ENCODE peak calls at places on chromosomes 13 and 19, in eight cellular contexts. One of them, this sample, is unnamed.
A peak's percentile ranks its signal among the peaks of the same experiment; 100 is the strongest.

GRCh38 chr19:55467236-55468053 is 2.9 kb upstream of the C19orf85 start:
- DNase-seq in psoas muscle: peak; percentile 83
- DNase-seq in neuronal stem cell: no peak
- DNase-seq in RWPE1: peak; percentile 61
- DNase-seq in Karpas-422: peak; percentile 91
- DNase-seq in AG04450: no peak
- DNase-seq in coronary artery: no peak
- DNase-seq in foreskin keratinocyte: peak; percentile 19
- DNase-seq in this sample: peak; percentile 64

GRCh38 chr19:13396256-13397080 is 109.8 kb downstream of the CACNA1A start:
- DNase-seq in psoas muscle: no peak
- DNase-seq in neuronal stem cell: peak; percentile 53
- DNase-seq in RWPE1: peak; percentile 47
- DNase-seq in Karpas-422: peak; percentile 76
- DNase-seq in AG04450: peak; percentile 33
- DNase-seq in coronary artery: no peak
- DNase-seq in foreskin keratinocyte: peak; percentile 36
- DNase-seq in this sample: peak; percentile 2

GRCh38 chr13:106446011-106446410 is 89.5 kb downstream of the EFNB2 start:
- DNase-seq in psoas muscle: no peak
- DNase-seq in neuronal stem cell: no peak
- DNase-seq in RWPE1: no peak
- DNase-seq in Karpas-422: no peak
- DNase-seq in AG04450: no peak
- DNase-seq in coronary artery: no peak
- DNase-seq in foreskin keratinocyte: no peak
- DNase-seq in this sample: no peak

GRCh38 chr13:48938308-48938943 is 37.3 kb upstream of the FNDC3A start:
- DNase-seq in psoas muscle: no peak
- DNase-seq in neuronal stem cell: no peak
- DNase-seq in RWPE1: no peak
- DNase-seq in Karpas-422: no peak
- DNase-seq in AG04450: no peak
- DNase-seq in coronary artery: no peak
- DNase-seq in foreskin keratinocyte: no peak
- DNase-seq in this sample: no peak

GRCh38 chr13:40680659-40681323 is 14.3 kb upstream of the FOXO1 start:
- DNase-seq in psoas muscle: no peak
- DNase-seq in neuronal stem cell: no peak
- DNase-seq in RWPE1: no peak
- DNase-seq in Karpas-422: no peak
- DNase-seq in AG04450: no peak
- DNase-seq in coronary artery: no peak
- DNase-seq in foreskin keratinocyte: no peak
- DNase-seq in this sample: no peak

GRCh38 chr19:57374179-57374578 is 10.8 kb downstream of the TRAPPC2B start:
- DNase-seq in psoas muscle: no peak
- DNase-seq in neuronal stem cell: no peak
- DNase-seq in RWPE1: no peak
- DNase-seq in Karpas-422: no peak
- DNase-seq in AG04450: no peak
- DNase-seq in coronary artery: no peak
- DNase-seq in foreskin keratinocyte: no peak
- DNase-seq in this sample: no peak

GRCh38 chr13:113669231-113669870 is 2.3 kb downstream of the GRK1 start:
- DNase-seq in psoas muscle: peak; percentile 40
- DNase-seq in neuronal stem cell: no peak
- DNase-seq in RWPE1: no peak
- DNase-seq in Karpas-422: no peak
- DNase-seq in AG04450: no peak
- DNase-seq in coronary artery: peak; percentile 38
- DNase-seq in foreskin keratinocyte: no peak
- DNase-seq in this sample: no peak

GRCh38 chr19:18020212-18021067 is 12.5 kb downstream of the ARRDC2 start:
- DNase-seq in psoas muscle: peak; percentile 99
- DNase-seq in neuronal stem cell: no peak
- DNase-seq in RWPE1: no peak
- DNase-seq in Karpas-422: no peak
- DNase-seq in AG04450: no peak
- DNase-seq in coronary artery: peak; percentile 98
- DNase-seq in foreskin keratinocyte: no peak
- DNase-seq in this sample: peak; percentile 88

GRCh38 chr19:2867025-2867991 is at the start of gene ZNF556:
- DNase-seq in psoas muscle: peak; percentile 77
- DNase-seq in neuronal stem cell: no peak
- DNase-seq in RWPE1: peak; percentile 62
- DNase-seq in Karpas-422: peak; percentile 87
- DNase-seq in AG04450: no peak
- DNase-seq in coronary artery: no peak
- DNase-seq in foreskin keratinocyte: no peak
- DNase-seq in this sample: no peak

GRCh38 chr13:98297043-98297442 is 120.0 kb upstream of the RNF113B start:
- DNase-seq in psoas muscle: no peak
- DNase-seq in neuronal stem cell: no peak
- DNase-seq in RWPE1: no peak
- DNase-seq in Karpas-422: no peak
- DNase-seq in AG04450: no peak
- DNase-seq in coronary artery: no peak
- DNase-seq in foreskin keratinocyte: no peak
- DNase-seq in this sample: no peak

GRCh38 chr13:32829676-32830091 is 186.5 kb upstream of the KL start:
- DNase-seq in psoas muscle: no peak
- DNase-seq in neuronal stem cell: no peak
- DNase-seq in RWPE1: peak; percentile 48
- DNase-seq in Karpas-422: no peak
- DNase-seq in AG04450: no peak
- DNase-seq in coronary artery: no peak
- DNase-seq in foreskin keratinocyte: peak; percentile 97
- DNase-seq in this sample: no peak

GRCh38 chr13:72932250-72932649 is 126.6 kb upstream of the KLF5 start:
- DNase-seq in psoas muscle: no peak
- DNase-seq in neuronal stem cell: no peak
- DNase-seq in RWPE1: no peak
- DNase-seq in Karpas-422: no peak
- DNase-seq in AG04450: no peak
- DNase-seq in coronary artery: no peak
- DNase-seq in foreskin keratinocyte: no peak
- DNase-seq in this sample: no peak

GRCh38 chr13:104318121-104318520 is 1251.9 kb upstream of the SLC10A2 start:
- DNase-seq in psoas muscle: no peak
- DNase-seq in neuronal stem cell: no peak
- DNase-seq in RWPE1: no peak
- DNase-seq in Karpas-422: no peak
- DNase-seq in AG04450: no peak
- DNase-seq in coronary artery: no peak
- DNase-seq in foreskin keratinocyte: peak; percentile 37
- DNase-seq in this sample: no peak

GRCh38 chr19:17420267-17420924 is 549 bp downstream of the MVB12A start:
- DNase-seq in psoas muscle: peak; percentile 64
- DNase-seq in neuronal stem cell: no peak
- DNase-seq in RWPE1: peak; percentile 67
- DNase-seq in Karpas-422: no peak
- DNase-seq in AG04450: no peak
- DNase-seq in coronary artery: no peak
- DNase-seq in foreskin keratinocyte: peak; percentile 17
- DNase-seq in this sample: no peak

GRCh38 chr13:101514695-101515275 is 62.3 kb downstream of the ITGBL1 start:
- DNase-seq in psoas muscle: no peak
- DNase-seq in neuronal stem cell: peak; percentile 21
- DNase-seq in RWPE1: peak; percentile 42
- DNase-seq in Karpas-422: peak; percentile 76
- DNase-seq in AG04450: peak; percentile 33
- DNase-seq in coronary artery: no peak
- DNase-seq in foreskin keratinocyte: peak; percentile 45
- DNase-seq in this sample: no peak

GRCh38 chr19:46607441-46607841 is 6.3 kb downstream of the CALM3 start:
- DNase-seq in psoas muscle: peak; percentile 39
- DNase-seq in neuronal stem cell: no peak
- DNase-seq in RWPE1: no peak
- DNase-seq in Karpas-422: no peak
- DNase-seq in AG04450: no peak
- DNase-seq in coronary artery: no peak
- DNase-seq in foreskin keratinocyte: no peak
- DNase-seq in this sample: no peak

GRCh38 chr13:51397262-51397933 is 55.4 kb downstream of the INTS6 start:
- DNase-seq in psoas muscle: peak; percentile 51
- DNase-seq in neuronal stem cell: no peak
- DNase-seq in RWPE1: no peak
- DNase-seq in Karpas-422: no peak
- DNase-seq in AG04450: peak; percentile 44
- DNase-seq in coronary artery: no peak
- DNase-seq in foreskin keratinocyte: peak; percentile 4
- DNase-seq in this sample: no peak

GRCh38 chr19:48152552-48152951 is 17.6 kb downstream of the LIG1 start:
- DNase-seq in psoas muscle: peak; percentile 69
- DNase-seq in neuronal stem cell: peak; percentile 48
- DNase-seq in RWPE1: peak; percentile 41
- DNase-seq in Karpas-422: peak; percentile 87
- DNase-seq in AG04450: peak; percentile 33
- DNase-seq in coronary artery: no peak
- DNase-seq in foreskin keratinocyte: peak; percentile 20
- DNase-seq in this sample: no peak

GRCh38 chr13:48181482-48182145 is 51.4 kb upstream of the ITM2B start:
- DNase-seq in psoas muscle: no peak
- DNase-seq in neuronal stem cell: no peak
- DNase-seq in RWPE1: no peak
- DNase-seq in Karpas-422: no peak
- DNase-seq in AG04450: no peak
- DNase-seq in coronary artery: no peak
- DNase-seq in foreskin keratinocyte: no peak
- DNase-seq in this sample: no peak

GRCh38 chr19:37470216-37470615 is 1.1 kb downstream of the ZNF570 start:
- DNase-seq in psoas muscle: no peak
- DNase-seq in neuronal stem cell: no peak
- DNase-seq in RWPE1: no peak
- DNase-seq in Karpas-422: no peak
- DNase-seq in AG04450: no peak
- DNase-seq in coronary artery: no peak
- DNase-seq in foreskin keratinocyte: peak; percentile 7
- DNase-seq in this sample: no peak

GRCh38 chr13:26855071-26855470 is 94.5 kb upstream of the GPR12 start:
- DNase-seq in psoas muscle: no peak
- DNase-seq in neuronal stem cell: no peak
- DNase-seq in RWPE1: no peak
- DNase-seq in Karpas-422: no peak
- DNase-seq in AG04450: no peak
- DNase-seq in coronary artery: no peak
- DNase-seq in foreskin keratinocyte: no peak
- DNase-seq in this sample: peak; percentile 61

DNA sequence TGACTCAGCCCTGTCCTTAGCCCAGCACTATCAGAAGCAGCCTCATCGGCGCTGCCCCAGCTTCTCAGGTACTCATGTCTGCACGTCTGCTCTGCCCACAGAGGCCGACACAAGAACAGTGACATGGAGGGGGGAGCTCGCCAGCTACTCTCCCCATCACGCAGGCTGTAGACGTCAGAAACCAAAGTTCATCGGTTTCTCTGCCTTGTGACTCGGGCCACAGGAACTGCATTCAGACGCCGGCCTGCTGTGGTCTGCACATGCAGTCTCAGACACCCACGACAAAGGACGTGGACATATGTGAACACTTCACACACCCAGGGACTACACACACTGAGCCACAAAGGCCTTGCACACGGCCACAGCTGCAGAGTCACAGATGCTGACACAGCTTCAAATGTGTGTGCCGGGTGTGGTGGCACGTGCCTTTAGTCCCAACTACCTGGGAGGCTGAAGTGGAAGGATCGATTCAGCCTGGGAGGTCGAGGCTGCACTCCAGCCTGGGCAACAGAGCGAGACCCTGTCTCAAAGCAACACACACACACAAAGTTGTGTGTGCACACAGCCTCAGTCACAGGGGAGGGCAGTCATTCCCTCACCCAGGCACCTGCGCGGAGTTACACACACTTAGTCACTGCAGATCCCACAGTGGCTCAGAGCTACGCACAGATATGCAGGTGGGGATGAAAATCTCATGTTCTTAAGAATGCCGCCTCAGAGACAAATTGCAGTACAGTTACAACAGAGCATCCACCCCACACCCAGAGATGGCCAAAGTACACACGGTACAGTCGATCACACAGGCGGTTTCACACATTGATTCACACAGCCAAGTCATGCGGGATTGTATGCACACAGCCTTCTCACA is 4.9 kb upstream of the ZFP36 start:
- DNase-seq in psoas muscle: peak; percentile 76
- DNase-seq in neuronal stem cell: no peak
- DNase-seq in RWPE1: no peak
- DNase-seq in Karpas-422: peak; percentile 60
- DNase-seq in AG04450: no peak
- DNase-seq in coronary artery: peak; percentile 88
- DNase-seq in foreskin keratinocyte: peak; percentile 96
- DNase-seq in this sample: no peak
- H3K27ac ChIP-seq in psoas muscle: peak overlapping the region; percentile 96
- H3K27ac ChIP-seq in neuronal stem cell: peak overlapping the region; percentile 99
- H3K27ac ChIP-seq in RWPE1: peak overlapping the region; percentile 100
- H3K27ac ChIP-seq in Karpas-422: peak overlapping the region; percentile 7
- H3K27ac ChIP-seq in AG04450: peak overlapping the region; percentile 100
- H3K27ac ChIP-seq in coronary artery: peak overlapping the region; percentile 100
- H3K27ac ChIP-seq in foreskin keratinocyte: peak overlapping the region; percentile 90
- H3K27ac ChIP-seq in this sample: peak overlapping the region; percentile 93

GRCh38 chr19:11451942-11452813 is 16.7 kb downstream of the PRKCSH start:
- DNase-seq in psoas muscle: no peak
- DNase-seq in neuronal stem cell: no peak
- DNase-seq in RWPE1: no peak
- DNase-seq in Karpas-422: peak; percentile 64
- DNase-seq in AG04450: no peak
- DNase-seq in coronary artery: no peak
- DNase-seq in foreskin keratinocyte: no peak
- DNase-seq in this sample: no peak
- H3K27ac ChIP-seq in psoas muscle: no peak overlapping the region
- H3K27ac ChIP-seq in neuronal stem cell: peak overlapping the region; percentile 26
- H3K27ac ChIP-seq in RWPE1: no peak overlapping the region
- H3K27ac ChIP-seq in Karpas-422: peak overlapping the region; percentile 58
- H3K27ac ChIP-seq in AG04450: no peak overlapping the region
- H3K27ac ChIP-seq in coronary artery: no peak overlapping the region
- H3K27ac ChIP-seq in foreskin keratinocyte: no peak overlapping the region
- H3K27ac ChIP-seq in this sample: peak overlapping the region; percentile 72

DNA sequence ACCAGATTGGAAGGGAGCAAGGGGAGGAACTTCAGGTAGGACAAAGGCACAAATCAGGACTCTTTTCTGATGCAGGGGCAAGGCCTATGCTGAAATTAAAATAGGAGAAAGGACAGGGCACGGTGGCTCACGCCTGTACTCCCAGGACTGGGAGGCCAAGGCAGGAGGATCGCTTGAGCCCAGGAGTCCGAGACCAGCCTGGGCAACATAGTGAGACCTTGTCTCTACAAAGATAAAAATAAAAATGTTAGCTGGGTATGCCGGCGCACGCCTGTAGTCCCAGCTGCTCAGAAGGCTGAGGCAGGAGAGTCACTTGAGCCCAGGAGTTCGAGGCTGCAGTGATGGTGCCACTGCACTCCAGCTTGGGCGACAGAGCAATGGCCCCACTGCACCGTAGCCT is 5.7 kb downstream of the SLC17A7 start:
- DNase-seq in psoas muscle: no peak
- DNase-seq in neuronal stem cell: no peak
- DNase-seq in RWPE1: no peak
- DNase-seq in Karpas-422: no peak
- DNase-seq in AG04450: no peak
- DNase-seq in coronary artery: no peak
- DNase-seq in foreskin keratinocyte: no peak
- DNase-seq in this sample: no peak
- H3K27ac ChIP-seq in psoas muscle: no peak overlapping the region
- H3K27ac ChIP-seq in neuronal stem cell: no peak overlapping the region
- H3K27ac ChIP-seq in RWPE1: no peak overlapping the region
- H3K27ac ChIP-seq in Karpas-422: no peak overlapping the region
- H3K27ac ChIP-seq in AG04450: no peak overlapping the region
- H3K27ac ChIP-seq in coronary artery: no peak overlapping the region
- H3K27ac ChIP-seq in foreskin keratinocyte: no peak overlapping the region
- H3K27ac ChIP-seq in this sample: no peak overlapping the region

GRCh38 chr19:41323430-41324125 is 13.6 kb downstream of the CCDC97 start:
- DNase-seq in psoas muscle: peak; percentile 88
- DNase-seq in neuronal stem cell: no peak
- DNase-seq in RWPE1: peak; percentile 72
- DNase-seq in Karpas-422: no peak
- DNase-seq in AG04450: peak; percentile 93
- DNase-seq in coronary artery: peak; percentile 94
- DNase-seq in foreskin keratinocyte: peak; percentile 64
- DNase-seq in this sample: no peak
- H3K27ac ChIP-seq in psoas muscle: peak overlapping the region; percentile 72
- H3K27ac ChIP-seq in neuronal stem cell: no peak overlapping the region
- H3K27ac ChIP-seq in RWPE1: peak overlapping the region; percentile 97
- H3K27ac ChIP-seq in Karpas-422: no peak overlapping the region
- H3K27ac ChIP-seq in AG04450: peak overlapping the region; percentile 100
- H3K27ac ChIP-seq in coronary artery: peak overlapping the region; percentile 87
- H3K27ac ChIP-seq in foreskin keratinocyte: peak overlapping the region; percentile 47
- H3K27ac ChIP-seq in this sample: peak overlapping the region; percentile 49